ENCODE peak calls at places on chromosomes 13 and 19, in seven cellular contexts. G, W, V, A, Q, Z and E are unnamed samples.

GRCh38 chr19:33804021-33804799 is 7.5 kb downstream of the KCTD15 start:
- DNase-seq in G (peak), W (peak), V (peak), A (no peak), Q (no peak), Z (no peak), E (no peak)

GRCh38 chr19:811007-811434 is 10.7 kb downstream of the PLPPR3 start:
- DNase-seq in G (no peak), W (no peak), V (no peak), A (peak), Q (no peak), Z (no peak), E (no peak)

GRCh38 chr13:104460553-104460952 is 1394.3 kb upstream of the SLC10A2 start:
- DNase-seq in G (no peak), W (peak), V (no peak), A (no peak), Q (no peak), Z (no peak), E (no peak)

GRCh38 chr13:99975626-99976025 is 4.1 kb upstream of the ZIC5 start:
- DNase-seq in G (no peak), W (no peak), V (no peak), A (peak), Q (no peak), Z (no peak), E (peak)

GRCh38 chr13:51921790-51922740 is 60.3 kb downstream of the CCDC70 start:
- DNase-seq in G (no peak), W (no peak), V (no peak), A (no peak), Q (no peak), Z (no peak), E (no peak)

GRCh38 chr19:2154587-2155075 is 3.3 kb upstream of the AP3D1 start:
- DNase-seq in G (peak), W (peak), V (peak), A (no peak), Q (no peak), Z (no peak), E (no peak)

GRCh38 chr19:6354098-6354674 is 7.1 kb upstream of the CLPP start:
- DNase-seq in G (no peak), W (peak), V (peak), A (peak), Q (no peak), Z (no peak), E (no peak)

GRCh38 chr19:30567535-30568232 is 195.5 kb downstream of the ZNF536 start:
- DNase-seq in G (no peak), W (no peak), V (peak), A (no peak), Q (no peak), Z (no peak), E (no peak)

GRCh38 chr13:26953273-26953672 is 192.7 kb upstream of the GPR12 start:
- DNase-seq in G (no peak), W (no peak), V (no peak), A (no peak), Q (no peak), Z (no peak), E (no peak)

GRCh38 chr19:17079710-17080440 is 4.3 kb downstream of the MYO9B start:
- DNase-seq in G (peak), W (peak), V (peak), A (no peak), Q (peak), Z (peak), E (peak)

GRCh38 chr19:47324502-47324901 is 7.5 kb upstream of the C5AR2 start:
- DNase-seq in G (no peak), W (peak), V (no peak), A (no peak), Q (no peak), Z (no peak), E (no peak)

GRCh38 chr19:4988770-4989251 is 19.9 kb downstream of the KDM4B start:
- DNase-seq in G (no peak), W (no peak), V (peak), A (no peak), Q (no peak), Z (no peak), E (no peak)
- TF ChIP-seq EZH2phosphoT487 in G (no peak), W (no peak), V (no peak), A (no peak), Q (no peak), Z (no peak), E (no peak)

GRCh38 chr19:5309438-5310204 is 31.0 kb downstream of the PTPRS start:
- DNase-seq in G (no peak), W (no peak), V (peak), A (peak), Q (no peak), Z (no peak), E (no peak)
- TF ChIP-seq EZH2 in G (no peak), W (no peak), V (no peak), A (no peak), Q (no peak), Z (no peak), E (no peak)

GRCh38 chr13:44141213-44141724 is 232.4 kb upstream of the SERP2 start:
- DNase-seq in G (no peak), W (no peak), V (no peak), A (peak), Q (no peak), Z (no peak), E (peak)

GRCh38 chr13:44140146-44140545 is 233.5 kb upstream of the SERP2 start:
- DNase-seq in G (peak), W (no peak), V (no peak), A (peak), Q (no peak), Z (no peak), E (peak)

GRCh38 chr13:44141725-44142539 is 231.7 kb upstream of the SERP2 start:
- DNase-seq in G (peak), W (peak), V (peak), A (peak), Q (peak), Z (peak), E (peak)

GRCh38 chr13:44142540-44142867 is 231.1 kb upstream of the SERP2 start:
- DNase-seq in G (peak), W (no peak), V (no peak), A (peak), Q (no peak), Z (no peak), E (no peak)

GRCh38 chr13:44142911-44143665 is 230.5 kb upstream of the SERP2 start:
- DNase-seq in G (peak), W (peak), V (peak), A (no peak), Q (peak), Z (peak), E (no peak)
- TF ChIP-seq EZH2phosphoT487 in G (no peak), W (no peak), V (no peak), A (no peak), Q (no peak), Z (no peak), E (no peak)

GRCh38 chr19:54420383-54421168 is 5.3 kb downstream of the TTYH1 start:
- DNase-seq in G (peak), W (no peak), V (no peak), A (peak), Q (no peak), Z (no peak), E (peak)
- TF ChIP-seq EZH2 in G (no peak), W (no peak), V (no peak), A (no peak), Q (no peak), Z (no peak), E (no peak)

DNA sequence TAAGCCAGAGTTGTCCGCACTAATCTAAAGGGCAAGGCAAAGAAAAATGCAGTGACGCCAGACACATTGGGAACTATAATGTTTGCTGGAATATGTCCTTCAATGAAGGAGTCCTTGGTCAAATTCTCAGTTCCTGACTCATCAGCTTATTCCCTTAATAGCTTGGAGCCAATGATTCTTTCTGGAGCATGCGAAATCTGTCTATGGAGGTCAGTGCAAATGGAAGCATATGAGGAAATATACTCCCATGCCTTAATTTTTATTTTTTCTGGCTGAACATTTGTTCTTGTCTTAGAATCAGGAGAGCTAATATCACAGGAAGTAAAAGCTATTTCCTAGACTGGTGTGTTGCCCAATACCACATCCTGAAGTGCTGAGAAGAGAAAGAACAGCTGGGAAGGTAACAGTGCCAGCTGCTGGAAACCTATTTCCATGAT is 289.8 kb upstream of the SPRY2 start:
- DNase-seq in G (no peak), W (peak), V (no peak), A (no peak), Q (no peak), Z (no peak), E (no peak)
- TF ChIP-seq EZH2phosphoT487 in G (no peak), W (no peak), V (no peak), A (no peak), Q (no peak), Z (no peak), E (no peak)

DNA sequence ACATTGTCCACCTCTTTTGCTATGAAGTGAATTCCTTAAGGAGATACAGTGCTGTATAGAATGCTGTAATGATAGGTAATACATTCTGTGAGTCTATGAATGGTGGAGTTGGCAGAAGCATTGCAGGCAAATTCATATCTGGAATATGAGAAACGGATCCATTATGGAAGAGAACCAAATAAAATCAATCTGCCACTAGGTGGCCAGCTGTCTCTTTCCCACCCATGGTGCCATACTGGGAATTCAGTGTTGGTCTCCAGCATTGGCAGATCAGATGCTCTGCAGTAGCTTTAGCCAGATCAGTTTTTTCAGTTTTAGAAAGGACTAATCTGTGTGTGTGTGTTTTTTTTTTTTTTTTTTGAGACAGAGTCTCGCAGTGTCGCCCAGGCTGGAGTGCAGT is 27.6 kb downstream of the DNAJC3 start:
- DNase-seq in G (no peak), W (peak), V (no peak), A (peak), Q (no peak), Z (no peak), E (no peak)
- TF ChIP-seq EZH2 in G (no peak), W (no peak), V (no peak), A (no peak), Q (no peak), Z (no peak), E (no peak)

GRCh38 chr19:18294467-18294864 is 13.0 kb upstream of the JUND start:
- DNase-seq in G (no peak), W (peak), V (no peak), A (peak), Q (no peak), Z (peak), E (peak)
- TF ChIP-seq EZH2phosphoT487 in G (no peak), W (no peak), V (no peak), A (no peak), Q (no peak), Z (no peak), E (no peak)

DNA sequence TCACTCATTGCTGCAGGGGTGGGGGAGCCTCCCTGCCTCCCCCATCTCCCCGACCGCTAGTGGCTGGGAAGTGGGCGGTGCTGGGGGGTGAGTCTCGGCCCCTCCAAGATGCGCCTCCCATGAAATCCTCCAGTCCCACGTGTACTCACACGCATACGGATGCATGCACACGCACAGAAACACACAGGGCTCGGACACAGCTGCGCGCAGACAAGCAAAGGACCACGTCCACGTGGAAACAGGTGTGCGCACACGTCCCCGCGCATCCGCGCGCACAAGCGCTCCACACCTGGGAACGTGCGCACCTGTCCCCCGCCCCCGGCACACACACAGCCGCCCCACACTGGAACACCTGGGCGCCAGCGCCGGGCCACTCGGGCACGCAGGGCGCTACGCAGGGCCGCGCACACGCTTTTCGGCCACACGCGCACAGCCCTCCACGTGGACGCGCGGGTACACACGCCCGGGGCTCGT is 680 bp downstream of the MATK start:
- DNase-seq in G (no peak), W (no peak), V (no peak), A (no peak), Q (no peak), Z (no peak), E (peak)
- TF ChIP-seq EZH2 in G (no peak), W (no peak), V (no peak), A (no peak), Q (no peak), Z (no peak), E (peak)

GRCh38 chr13:23867027-23867491 is 22.1 kb downstream of the MIPEP start:
- DNase-seq in G (peak), W (peak), V (peak), A (no peak), Q (no peak), Z (no peak), E (peak)
- TF ChIP-seq EZH2phosphoT487 in G (no peak), W (no peak), V (no peak), A (no peak), Q (no peak), Z (no peak), E (no peak)

GRCh38 chr19:18507727-18508440 is 14.0 kb downstream of the ELL start:
- DNase-seq in G (no peak), W (no peak), V (no peak), A (no peak), Q (no peak), Z (no peak), E (no peak)
- TF ChIP-seq EZH2 in G (no peak), W (no peak), V (no peak), A (no peak), Q (no peak), Z (no peak), E (no peak)